ENCODE peak calls at places on chromosomes 13 and 19, in eight cellular contexts. G is EL; Q is neural progenitor cell; P is stimulated activated CD8-positive, alpha-beta memory T cell treated with anti-CD3 and anti-CD28 coated beads, Interleukin-7, amount 100 ng/mL, for 1 hour; B is Caco-2; L is epithelial cell of esophagus; E is RPMI8226; I is AML-193. D is an unnamed sample.

GRCh38 chr13:98509271-98510155 is 67.4 kb downstream of the STK24 start:
- DNase-seq in G (peak), Q (no peak), P (no peak), B (peak), L (peak), E (no peak), I (peak), D (peak)

GRCh38 chr13:23510979-23511735 is 59.1 kb upstream of the TNFRSF19 start:
- DNase-seq in G (peak), Q (peak), P (no peak), B (peak), L (peak), E (peak), I (peak), D (peak)

GRCh38 chr13:45206340-45206739 is 5.5 kb upstream of the KCTD4 start:
- DNase-seq in G (peak), Q (no peak), P (no peak), B (no peak), L (peak), E (no peak), I (no peak), D (peak)

GRCh38 chr13:109211616-109212015 is 574.8 kb downstream of the IRS2 start:
- DNase-seq in G (peak), Q (peak), P (no peak), B (peak), L (peak), E (no peak), I (no peak), D (peak)

GRCh38 chr13:73168226-73168992 is 109.6 kb downstream of the KLF5 start:
- DNase-seq in G (peak), Q (no peak), P (no peak), B (no peak), L (peak), E (no peak), I (no peak), D (peak)

GRCh38 chr19:45474941-45475516 is 7.2 kb downstream of the FOSB start:
- DNase-seq in G (no peak), Q (no peak), P (no peak), B (no peak), L (peak), E (no peak), I (no peak), D (peak)

GRCh38 chr19:660793-661426 is 2.1 kb downstream of the RNF126 start:
- DNase-seq in G (no peak), Q (no peak), P (no peak), B (peak), L (no peak), E (no peak), I (no peak), D (peak)

GRCh38 chr13:46025157-46025556 is 27.4 kb downstream of the ZC3H13 start:
- DNase-seq in G (no peak), Q (no peak), P (no peak), B (no peak), L (no peak), E (no peak), I (no peak), D (no peak)

GRCh38 chr13:112968380-112968909 is 569 bp upstream of the MCF2L start:
- DNase-seq in G (no peak), Q (peak), P (peak), B (peak), L (no peak), E (peak), I (no peak), D (no peak)

GRCh38 chr19:17606786-17607185 is 51.3 kb downstream of the COLGALT1 start:
- DNase-seq in G (no peak), Q (peak), P (no peak), B (peak), L (no peak), E (no peak), I (no peak), D (no peak)

GRCh38 chr13:41017744-41018582 is 1.2 kb downstream of the ELF1 start:
- DNase-seq in G (no peak), Q (no peak), P (no peak), B (no peak), L (peak), E (no peak), I (peak), D (no peak)

GRCh38 chr13:44389856-44390255 is 16.2 kb downstream of the SERP2 start:
- DNase-seq in G (no peak), Q (no peak), P (no peak), B (no peak), L (no peak), E (no peak), I (no peak), D (no peak)

GRCh38 chr19:18063463-18063862 is 23.3 kb downstream of the IL12RB1 start:
- DNase-seq in G (peak), Q (peak), P (no peak), B (no peak), L (peak), E (no peak), I (no peak), D (no peak)

GRCh38 chr19:49432141-49433073 is 7.2 kb downstream of the GFY start:
- DNase-seq in G (no peak), Q (peak), P (no peak), B (no peak), L (peak), E (peak), I (no peak), D (no peak)

GRCh38 chr19:29861575-29861974 is 49.8 kb downstream of the CCNE1 start:
- DNase-seq in G (no peak), Q (no peak), P (no peak), B (no peak), L (no peak), E (no peak), I (no peak), D (no peak)

GRCh38 chr19:13804830-13805683 is 9.8 kb downstream of the ZSWIM4 start:
- DNase-seq in G (no peak), Q (peak), P (no peak), B (no peak), L (no peak), E (no peak), I (no peak), D (no peak)

GRCh38 chr19:10533656-10534386 is 9.9 kb upstream of the ATG4D start:
- DNase-seq in G (peak), Q (no peak), P (no peak), B (no peak), L (peak), E (no peak), I (no peak), D (peak)

GRCh38 chr19:10544242-10544752 is 593 bp downstream of the ATG4D start:
- DNase-seq in G (no peak), Q (peak), P (no peak), B (peak), L (no peak), E (peak), I (no peak), D (no peak)

GRCh38 chr13:34164585-34164984 is 346.6 kb downstream of the RFC3 start:
- DNase-seq in G (no peak), Q (peak), P (no peak), B (no peak), L (no peak), E (no peak), I (no peak), D (peak)

GRCh38 chr13:100100115-100100879 is 11.4 kb downstream of the PCCA start:
- DNase-seq in G (peak), Q (no peak), P (no peak), B (no peak), L (peak), E (no peak), I (no peak), D (peak)

GRCh38 chr19:1592023-1592754 is 476 bp downstream of the MBD3 start:
- DNase-seq in G (peak), Q (peak), P (peak), B (peak), L (peak), E (peak), I (peak), D (peak)

GRCh38 chr19:17680235-17680722 is 7.9 kb downstream of the UNC13A start:
- DNase-seq in G (peak), Q (peak), P (peak), B (peak), L (peak), E (peak), I (peak), D (peak)

GRCh38 chr13:110523180-110523579 is 38.3 kb downstream of the RAB20 start:
- DNase-seq in G (no peak), Q (no peak), P (no peak), B (no peak), L (no peak), E (no peak), I (no peak), D (no peak)

GRCh38 chr19:48239120-48239519 is 16.6 kb downstream of the CARD8 start:
- DNase-seq in G (no peak), Q (no peak), P (no peak), B (no peak), L (no peak), E (no peak), I (no peak), D (no peak)

GRCh38 chr13:27130223-27131015 is 41.2 kb downstream of the USP12 start:
- DNase-seq in G (peak), Q (no peak), P (no peak), B (no peak), L (peak), E (no peak), I (peak), D (peak)

GRCh38 chr13:112450567-112451240 is 74.5 kb downstream of the SPACA7 start:
- DNase-seq in G (no peak), Q (no peak), P (no peak), B (no peak), L (no peak), E (no peak), I (no peak), D (no peak)

GRCh38 chr13:41365636-41366035 is 54.6 kb downstream of the NAA16 start:
- DNase-seq in G (peak), Q (no peak), P (no peak), B (no peak), L (no peak), E (no peak), I (no peak), D (no peak)

GRCh38 chr13:110944121-110944967 is 29.5 kb upstream of the ANKRD10 start:
- DNase-seq in G (peak), Q (peak), P (no peak), B (peak), L (peak), E (peak), I (peak), D (peak)

GRCh38 chr13:57624565-57625435 is 6.7 kb upstream of the PCDH17 start:
- DNase-seq in G (peak), Q (peak), P (no peak), B (peak), L (peak), E (peak), I (peak), D (peak)

GRCh38 chr13:91313103-91313502 is 34.4 kb upstream of the MIR17HG start:
- DNase-seq in G (peak), Q (peak), P (no peak), B (no peak), L (peak), E (peak), I (no peak), D (peak)

GRCh38 chr13:52414963-52415362 is 9.0 kb upstream of the THSD1 start:
- DNase-seq in G (peak), Q (no peak), P (no peak), B (no peak), L (peak), E (no peak), I (no peak), D (peak)

GRCh38 chr13:40333238-40333637 is 333.2 kb downstream of the FOXO1 start:
- DNase-seq in G (peak), Q (no peak), P (no peak), B (no peak), L (peak), E (no peak), I (no peak), D (no peak)

GRCh38 chr19:27861411-27861975 is 1351.5 kb downstream of the UQCRFS1 start:
- DNase-seq in G (no peak), Q (no peak), P (no peak), B (no peak), L (no peak), E (no peak), I (no peak), D (no peak)

GRCh38 chr13:103140001-103140671 is 73.9 kb upstream of the SLC10A2 start:
- DNase-seq in G (no peak), Q (peak), P (no peak), B (no peak), L (peak), E (peak), I (peak), D (peak)